ENCODE peak calls at places on chromosomes 7 and 10, in four cellular contexts. A, J, U and E are unnamed samples.
A peak's percentile ranks its signal among the peaks of the same experiment; 100 is the strongest.

GRCh38 chr10:131186547-131187253 is 124.8 kb downstream of the TCERG1L start:
- DNase-seq in A (no peak), U (no peak), J (no peak), E (no peak)

GRCh38 chr7:30430300-30430699 is 48.3 kb downstream of the NOD1 start:
- DNase-seq in J (peak; percentile 11), A (no peak), U (peak; percentile 25), E (no peak)

GRCh38 chr7:50657341-50657873 is 92.2 kb upstream of the DDC start:
- DNase-seq in U (no peak), A (peak; percentile 17), J (peak; percentile 94), E (peak; percentile 71)

GRCh38 chr7:111931016-111931517 is 275.1 kb downstream of the DOCK4 start:
- DNase-seq in U (no peak), A (peak; percentile 40), J (peak; percentile 32), E (no peak)

GRCh38 chr7:34357068-34357467 is 300.9 kb upstream of the NPSR1 start:
- DNase-seq in J (peak; percentile 69), U (no peak), A (no peak), E (no peak)

GRCh38 chr10:5155951-5156350 is 29.0 kb downstream of the AKR1C8 start:
- DNase-seq in U (no peak), J (peak; percentile 5), A (no peak), E (no peak)

GRCh38 chr10:102501201-102502028 is 1.1 kb downstream of the ACTR1A start:
- DNase-seq in A (peak; percentile 23), U (no peak), J (peak; percentile 39), E (no peak)

GRCh38 chr7:38300175-38300574 is 26.7 kb upstream of the TARP start:
- DNase-seq in U (no peak), J (no peak), A (no peak), E (no peak)

GRCh38 chr10:30041394-30042105 is 17.8 kb downstream of the JCAD start:
- DNase-seq in U (peak; percentile 74), J (no peak), A (no peak), E (no peak)

GRCh38 chr10:78470267-78471103 is 436.8 kb downstream of the RPS24 start:
- DNase-seq in A (no peak), J (no peak), U (no peak), E (no peak)

GRCh38 chr10:110495731-110496552 is 1.8 kb upstream of the DUSP5 start:
- DNase-seq in U (peak; percentile 65), J (peak; percentile 96), A (peak; percentile 62), E (peak; percentile 86)

GRCh38 chr10:31977440-31978157 is 49.0 kb upstream of the ARHGAP12 start:
- DNase-seq in A (no peak), U (peak; percentile 72), J (peak; percentile 87), E (no peak)

GRCh38 chr10:11367505-11367904 is 243.9 kb downstream of the USP6NL start:
- DNase-seq in U (no peak), J (no peak), A (no peak), E (no peak)

GRCh38 chr7:141464551-141464950 is 86.7 kb upstream of the AGK start:
- DNase-seq in A (no peak), J (no peak), U (no peak), E (no peak)

GRCh38 chr7:12328888-12329770 is 74.5 kb downstream of the VWDE start:
- DNase-seq in J (no peak), A (no peak), U (no peak), E (no peak)

GRCh38 chr7:107890493-107890961 is 456 bp upstream of the DLD start:
- DNase-seq in J (no peak), A (no peak), U (no peak), E (no peak)

DNA sequence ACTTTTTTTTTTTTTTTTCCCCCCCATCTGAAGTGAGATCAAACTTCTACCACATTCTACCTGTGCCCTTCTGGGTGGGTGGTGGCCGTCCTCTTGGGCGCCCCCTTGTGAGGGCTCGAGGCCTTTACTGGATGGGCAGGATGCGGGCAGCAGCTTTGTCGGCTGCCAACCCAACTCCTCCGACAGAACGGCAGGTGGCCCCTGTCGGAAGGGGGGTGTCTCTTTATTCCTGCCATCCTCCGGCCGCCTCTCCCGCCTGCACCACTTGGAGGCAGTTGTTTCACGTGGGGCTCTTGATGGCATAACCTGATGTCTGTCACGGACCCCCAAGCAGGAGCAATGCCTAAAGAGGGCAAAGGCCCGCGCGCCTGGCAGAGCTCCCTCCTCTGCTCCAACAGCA is 31.0 kb downstream of the AMZ1 start:
- DNase-seq in U (peak; percentile 49), A (no peak), J (no peak), E (peak; percentile 31)
- TF ChIP-seq CTCF in U (peak; percentile 74), A (peak; percentile 8), J (peak; percentile 30), E (peak; percentile 63)

DNA sequence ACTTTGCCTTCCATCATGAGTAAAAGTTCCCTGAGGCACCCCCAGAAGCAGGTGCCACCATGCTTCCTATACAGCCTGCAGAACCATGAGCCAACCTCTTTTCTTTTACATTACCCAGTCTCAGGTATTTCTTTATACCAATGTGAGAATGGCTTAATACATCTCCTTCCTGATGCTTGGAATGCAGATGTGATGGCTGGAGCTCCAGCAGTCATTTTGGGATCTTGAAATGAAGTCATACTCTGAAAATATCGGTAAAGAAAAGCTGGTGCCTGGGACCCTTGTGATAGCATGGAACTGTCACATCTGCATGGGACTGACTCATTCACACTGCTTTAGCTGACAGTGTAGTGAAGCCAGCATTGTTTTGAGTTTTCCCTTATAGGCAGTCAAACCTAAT is 634.5 kb upstream of the NRP1 start:
- DNase-seq in A (no peak), U (no peak), J (no peak), E (no peak)
- H3K4me3 ChIP-seq in A (no peak overlapping the region), U (no peak overlapping the region), J (no peak overlapping the region), E (no peak overlapping the region)

GRCh38 chr7:158582089-158582456 is 5.5 kb downstream of the PTPRN2 start:
- DNase-seq in U (no peak), J (no peak), A (peak; percentile 20), E (no peak)
- TF ChIP-seq CTCF in U (no peak), J (no peak), A (no peak), E (no peak)

DNA sequence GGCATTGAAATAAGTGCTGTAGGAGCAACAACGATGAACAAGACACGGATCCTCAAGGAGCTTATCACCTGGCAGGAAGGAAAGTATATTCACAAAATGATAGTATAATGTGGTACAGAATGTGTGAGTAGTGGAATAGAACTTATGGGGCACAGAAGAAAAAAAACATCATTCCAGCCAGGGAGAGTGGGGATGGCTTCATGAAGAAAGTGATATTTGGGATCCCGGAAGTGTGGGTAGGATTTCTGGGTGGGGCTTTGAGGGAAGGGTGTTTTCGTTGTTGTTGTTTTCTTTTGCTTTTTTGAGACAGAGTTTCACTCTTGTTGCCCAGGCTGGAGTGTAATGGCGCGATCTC is 162.8 kb upstream of the MKLN1 start:
- DNase-seq in J (no peak), A (no peak), U (no peak), E (no peak)
- H3K4me3 ChIP-seq in J (no peak overlapping the region), A (no peak overlapping the region), U (no peak overlapping the region), E (no peak overlapping the region)

DNA sequence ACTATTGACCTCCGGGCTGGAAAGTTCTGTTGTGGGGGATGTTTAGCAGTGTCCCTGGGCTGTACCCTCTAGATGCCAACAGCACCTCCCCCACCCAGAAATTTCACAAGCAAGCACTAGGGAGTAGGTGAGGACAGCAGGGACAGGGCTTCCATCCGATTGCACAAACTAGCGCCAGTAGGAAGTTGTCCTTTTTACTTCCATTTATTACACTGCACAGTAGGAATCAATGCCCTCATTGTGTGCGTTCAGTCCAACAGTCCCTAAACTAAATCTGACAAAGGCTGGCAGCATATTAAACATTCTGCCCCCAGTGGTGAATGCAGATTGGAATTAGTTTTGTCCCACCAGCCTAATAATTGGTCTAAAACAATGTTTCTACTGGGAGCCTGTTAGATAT is 6.4 kb upstream of the SOSTDC1 start:
- DNase-seq in J (no peak), A (no peak), U (no peak), E (no peak)
- TF ChIP-seq CTCF in J (no peak), A (no peak), U (peak; percentile 31), E (no peak)

GRCh38 chr7:94041529-94041928 is 37.4 kb upstream of the BET1 start:
- DNase-seq in U (no peak), J (peak; percentile 80), A (no peak), E (no peak)
- H3K4me3 ChIP-seq in U (no peak overlapping the region), J (no peak overlapping the region), A (no peak overlapping the region), E (no peak overlapping the region)

DNA sequence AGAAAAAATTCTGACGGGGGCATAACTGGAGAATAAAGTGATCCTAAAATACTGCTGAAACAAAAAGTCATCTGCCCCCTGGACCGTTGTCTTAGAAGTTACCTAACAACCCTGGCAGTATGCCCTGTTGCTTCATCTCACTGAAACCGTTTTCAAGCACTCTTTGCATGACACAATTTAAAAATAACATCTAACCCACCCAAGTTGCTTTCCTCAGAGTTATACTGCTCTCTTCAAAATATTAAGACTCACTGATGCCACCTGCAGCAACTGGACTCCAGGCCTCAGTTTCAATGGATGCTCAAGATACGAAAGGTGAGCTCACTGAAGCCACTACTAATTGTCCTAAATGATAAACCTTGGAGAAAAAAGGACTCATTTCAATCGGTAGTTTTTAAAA is 57.4 kb downstream of the CDK6 start:
- DNase-seq in J (peak; percentile 97), U (no peak), A (no peak), E (no peak)
- TF ChIP-seq CTCF in J (peak; percentile 18), U (no peak), A (no peak), E (no peak)